ENCODE peak calls at places on chromosomes 1 and 21, in four cellular contexts. J is breast epithelium, O is prostate gland, P is sigmoid colon. C is an unnamed sample.

GRCh38 chr1:244654284-244655038 is 1.5 kb downstream of the DESI2 start:
- DNase-seq in J (no peak), O (no peak), P (no peak), C (no peak)

GRCh38 chr1:159598196-159598595 is 10.6 kb downstream of the APCS start:
- DNase-seq in J (peak; percentile 30), O (no peak), P (no peak), C (no peak)

GRCh38 chr1:230632273-230632873 is 9.9 kb upstream of the COG2 start:
- DNase-seq in J (no peak), O (peak; percentile 10), P (no peak), C (no peak)

GRCh38 chr1:52321051-52321450 is 45.0 kb downstream of the CC2D1B start:
- DNase-seq in J (no peak), O (no peak), P (no peak), C (no peak)

GRCh38 chr1:235329139-235329808 is 904 bp downstream of the GGPS1 start:
- DNase-seq in J (no peak), O (peak; percentile 40), P (peak; percentile 72), C (peak; percentile 21)

GRCh38 chr21:25080706-25081495 is 526.4 kb downstream of the MRPL39 start:
- DNase-seq in J (no peak), O (no peak), P (no peak), C (no peak)

GRCh38 chr21:36699546-36700294 is 805 bp downstream of the SIM2 start:
- DNase-seq in J (no peak), O (no peak), P (no peak), C (peak; percentile 26)

GRCh38 chr1:13700521-13701273 is 709 bp downstream of the PRDM2 start:
- DNase-seq in J (no peak), O (peak; percentile 24), P (no peak), C (peak; percentile 50)

GRCh38 chr1:30034627-30035521 is 688.5 kb downstream of the MATN1 start:
- DNase-seq in J (no peak), O (no peak), P (no peak), C (no peak)

GRCh38 chr1:38680801-38681510 is 178.6 kb downstream of the RRAGC start:
- DNase-seq in J (no peak), O (no peak), P (no peak), C (no peak)

GRCh38 chr1:200979574-200980451 is 43.7 kb downstream of the KIF21B start:
- DNase-seq in J (no peak), O (no peak), P (no peak), C (peak; percentile 76)

GRCh38 chr1:200388791-200389190 is 21.0 kb downstream of the ZNF281 start:
- DNase-seq in J (no peak), O (no peak), P (no peak), C (no peak)

GRCh38 chr1:58109646-58110200 is 436.8 kb downstream of the OMA1 start:
- DNase-seq in J (no peak), O (no peak), P (no peak), C (no peak)

GRCh38 chr1:246043556-246043955 is 463.5 kb downstream of the SMYD3 start:
- DNase-seq in J (no peak), O (no peak), P (no peak), C (no peak)

GRCh38 chr1:204562075-204562990 is 46.1 kb downstream of the MDM4 start:
- DNase-seq in J (no peak), O (no peak), P (no peak), C (no peak)

GRCh38 chr21:17257784-17258183 is 255.1 kb upstream of the CXADR start:
- DNase-seq in J (no peak), O (no peak), P (no peak), C (no peak)

GRCh38 chr1:109667452-109668122 is at the start of gene GSTM2:
- DNase-seq in J (peak; percentile 85), O (peak; percentile 86), P (peak; percentile 97), C (peak; percentile 72)

GRCh38 chr1:109669246-109669948 is 1.5 kb downstream of the GSTM2 start:
- DNase-seq in J (no peak), O (no peak), P (no peak), C (no peak)

GRCh38 chr1:109668123-109668800 is 405 bp downstream of the GSTM2 start:
- DNase-seq in J (no peak), O (no peak), P (no peak), C (no peak)

DNA sequence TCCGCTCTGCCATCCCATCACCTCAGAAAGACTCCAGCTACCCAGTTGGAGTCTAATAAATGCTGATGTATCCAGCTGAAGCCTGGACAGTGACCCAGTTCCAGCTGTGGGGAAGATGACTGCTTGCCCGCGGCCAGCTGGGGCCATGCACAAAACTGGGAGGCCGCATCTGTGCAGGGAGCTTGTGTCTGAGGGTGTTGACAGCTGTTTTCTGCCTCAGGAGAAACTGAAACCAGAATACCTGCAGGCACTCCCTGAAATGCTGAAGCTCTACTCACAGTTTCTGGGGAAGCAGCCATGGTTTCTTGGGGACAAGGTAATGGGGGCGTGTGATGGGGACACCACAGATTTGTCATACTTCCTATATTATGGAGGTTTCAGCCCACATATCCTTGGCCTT is 3.2 kb downstream of the GSTM2 start:
- DNase-seq in J (no peak), O (no peak), P (no peak), C (no peak)
- TF ChIP-seq POLR2AphosphoS5 in J (no peak), O (no peak), P (no peak), C (no peak)

GRCh38 chr1:211420845-211421454 is 71.0 kb downstream of the RD3 start:
- DNase-seq in J (no peak), O (no peak), P (no peak), C (no peak)
- TF ChIP-seq POLR2AphosphoS5 in J (no peak), O (no peak), P (no peak), C (no peak)

GRCh38 chr1:225977937-225978748 is 21.0 kb downstream of the SDE2 start:
- DNase-seq in J (no peak), O (no peak), P (peak; percentile 37), C (no peak)
- TF ChIP-seq POLR2AphosphoS5 in J (no peak), O (no peak), P (no peak), C (peak; percentile 16)

GRCh38 chr1:59892836-59893811 is 33.4 kb downstream of the CYP2J2 start:
- DNase-seq in J (no peak), O (no peak), P (no peak), C (no peak)
- TF ChIP-seq POLR2AphosphoS5 in J (no peak), O (no peak), P (no peak), C (no peak)

GRCh38 chr1:178050084-178050483 is 43.8 kb upstream of the RASAL2 start:
- DNase-seq in J (no peak), O (no peak), P (no peak), C (no peak)

GRCh38 chr1:178046856-178047255 is 47.0 kb upstream of the RASAL2 start:
- DNase-seq in J (no peak), O (no peak), P (no peak), C (no peak)

GRCh38 chr1:178047403-178048093 is 46.4 kb upstream of the RASAL2 start:
- DNase-seq in J (no peak), O (no peak), P (no peak), C (no peak)

GRCh38 chr1:178048883-178049282 is 45.0 kb upstream of the RASAL2 start:
- DNase-seq in J (no peak), O (no peak), P (no peak), C (no peak)

GRCh38 chr1:178048426-178048825 is 45.5 kb upstream of the RASAL2 start:
- DNase-seq in J (no peak), O (no peak), P (no peak), C (no peak)
- TF ChIP-seq POLR2AphosphoS5 in J (no peak), O (no peak), P (no peak), C (no peak)

GRCh38 chr21:44485254-44485793 is 30.0 kb downstream of the LRRC3 start:
- DNase-seq in J (no peak), O (no peak), P (no peak), C (no peak)

GRCh38 chr21:44485796-44486195 is 30.5 kb downstream of the LRRC3 start:
- DNase-seq in J (no peak), O (no peak), P (no peak), C (no peak)

GRCh38 chr21:44486302-44486701 is 31.0 kb downstream of the LRRC3 start:
- DNase-seq in J (no peak), O (no peak), P (no peak), C (no peak)

GRCh38 chr21:44483288-44484237 is 28.3 kb downstream of the LRRC3 start:
- DNase-seq in J (no peak), O (no peak), P (no peak), C (no peak)

DNA sequence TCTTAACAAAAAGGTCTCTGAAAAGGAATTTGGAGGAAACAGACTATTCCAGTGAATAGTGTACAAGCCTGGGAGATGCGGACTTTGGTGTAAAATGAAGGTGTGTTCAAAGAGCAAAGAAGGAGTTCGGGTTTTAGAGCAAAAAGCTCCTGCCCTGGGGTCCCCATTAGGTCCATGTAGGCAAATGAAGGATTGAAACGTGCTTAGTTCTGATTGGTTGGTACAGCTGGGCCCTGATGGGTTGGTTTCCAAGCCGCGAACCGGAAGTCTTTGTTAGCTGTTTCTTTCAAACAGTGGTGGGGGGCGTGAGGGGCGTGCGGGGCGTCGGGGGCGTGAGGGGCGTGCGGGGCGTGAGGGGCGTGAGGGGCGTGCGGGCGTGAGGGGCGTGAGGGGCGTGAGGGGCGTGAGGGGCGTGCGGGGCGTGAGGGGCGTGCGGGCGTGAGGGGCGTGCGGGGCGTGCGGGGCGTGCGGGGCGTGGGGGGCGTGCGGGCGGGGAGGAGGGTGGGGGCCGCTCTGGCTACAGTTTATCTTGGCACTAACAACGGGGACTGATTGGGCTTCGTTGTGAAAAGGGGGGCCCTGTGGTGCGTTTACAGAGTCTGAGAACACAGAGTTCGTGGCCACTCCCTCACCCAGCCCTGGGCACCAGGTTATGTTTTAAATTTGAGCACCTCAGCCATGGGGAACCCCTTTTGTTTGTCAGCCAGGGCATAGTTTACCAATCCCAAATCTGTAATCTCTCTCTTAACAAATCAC is 29.4 kb downstream of the LRRC3 start:
- DNase-seq in J (no peak), O (no peak), P (no peak), C (no peak)
- TF ChIP-seq POLR2AphosphoS5 in J (no peak), O (no peak), P (no peak), C (no peak)

C was measured in GM12892.